ENCODE peak calls at places on chromosomes 16 and 17, in ten cellular contexts. F is PC-3, O is astrocyte, N is psoas muscle, H is heart right ventricle, J is adrenal gland, V is endodermal cell, T is esophagus squamous epithelium, A is colonic mucosa, M is Peyer's patch. W is an unnamed sample. For H3K36me3, the result is how much of the 10 kb centered on the place peaks cover.

GRCh38 chr16:30931068-30931655 is 7.8 kb downstream of the FBXL19 start:
- DNase-seq in F (no peak), O (no peak), N (no peak), H (no peak), J (no peak), V (no peak), T (no peak), A (no peak), M (no peak), W (no peak)

GRCh38 chr17:57612202-57613071 is 132.7 kb downstream of the CCDC182 start:
- DNase-seq in F (no peak), O (no peak), N (no peak), H (no peak), J (peak), V (peak), T (no peak), A (no peak), M (no peak), W (no peak)

GRCh38 chr17:21674242-21674731 is 18.0 kb upstream of the KCNJ18 start:
- DNase-seq in F (no peak), O (no peak), N (no peak), H (no peak), J (no peak), V (peak), T (no peak), A (no peak), M (peak), W (no peak)

GRCh38 chr16:87344931-87345631 is 27.9 kb upstream of the C16orf95 start:
- DNase-seq in F (no peak), O (no peak), N (no peak), H (no peak), J (no peak), V (no peak), T (no peak), A (peak), M (peak), W (no peak)

GRCh38 chr17:11305524-11305923 is 64.5 kb downstream of the SHISA6 start:
- DNase-seq in F (no peak), O (no peak), N (no peak), H (no peak), J (no peak), V (no peak), T (no peak), A (no peak), M (no peak), W (no peak)

GRCh38 chr16:49928176-49928892 is 72.4 kb upstream of the ZNF423 start:
- DNase-seq in F (no peak), O (no peak), N (no peak), H (no peak), J (no peak), V (no peak), T (no peak), A (no peak), M (no peak), W (no peak)

GRCh38 chr17:40480501-40481003 is 20.9 kb downstream of the TNS4 start:
- DNase-seq in F (peak), O (no peak), N (no peak), H (peak), J (no peak), V (peak), T (no peak), A (peak), M (peak), W (peak)

GRCh38 chr16:23160574-23160973 is 11.3 kb upstream of the USP31 start:
- DNase-seq in F (no peak), O (no peak), N (no peak), H (no peak), J (no peak), V (no peak), T (no peak), A (no peak), M (no peak), W (no peak)

GRCh38 chr16:29158031-29158430 is 173.2 kb downstream of the LAT start:
- DNase-seq in F (no peak), O (no peak), N (no peak), H (no peak), J (no peak), V (no peak), T (no peak), A (no peak), M (no peak), W (no peak)

GRCh38 chr17:16287563-16288027 is 65.7 kb downstream of the CENPV start:
- DNase-seq in F (peak), O (peak), N (no peak), H (no peak), J (no peak), V (no peak), T (no peak), A (peak), M (no peak), W (peak)

GRCh38 chr17:28394717-28395116 is 11.3 kb downstream of the SLC46A1 start:
- DNase-seq in F (no peak), O (peak), N (no peak), H (no peak), J (no peak), V (no peak), T (no peak), A (no peak), M (no peak), W (no peak)

GRCh38 chr16:70254095-70254964 is 2.6 kb upstream of the EXOSC6 start:
- DNase-seq in F (no peak), O (no peak), N (no peak), H (no peak), J (no peak), V (no peak), T (no peak), A (no peak), M (no peak), W (no peak)

GRCh38 chr17:77358801-77359716 is 218.3 kb downstream of the SEC14L1 start:
- DNase-seq in F (no peak), O (no peak), N (no peak), H (no peak), J (peak), V (peak), T (no peak), A (peak), M (no peak), W (no peak)

GRCh38 chr16:87626401-87626800 is 24.1 kb downstream of the JPH3 start:
- DNase-seq in F (no peak), O (no peak), N (no peak), H (no peak), J (no peak), V (no peak), T (no peak), A (no peak), M (no peak), W (no peak)

GRCh38 chr16:84396537-84397008 is 28.2 kb downstream of the ATP2C2 start:
- DNase-seq in F (peak), O (peak), N (no peak), H (no peak), J (no peak), V (no peak), T (no peak), A (no peak), M (no peak), W (no peak)

GRCh38 chr17:17455173-17455572 is 21.6 kb upstream of the MED9 start:
- DNase-seq in F (no peak), O (no peak), N (no peak), H (no peak), J (no peak), V (no peak), T (no peak), A (no peak), M (no peak), W (no peak)

GRCh38 chr16:1612320-1613111 is at the start of gene CRAMP1:
- DNase-seq in F (no peak), O (no peak), N (no peak), H (peak), J (peak), V (peak), T (no peak), A (peak), M (no peak), W (peak)

GRCh38 chr16:76114681-76115080 is 162.5 kb upstream of the CNTNAP4 start:
- DNase-seq in F (no peak), O (no peak), N (no peak), H (no peak), J (no peak), V (no peak), T (no peak), A (no peak), M (no peak), W (no peak)

GRCh38 chr17:17836818-17837379 is at the start of gene SREBF1:
- DNase-seq in F (peak), O (no peak), N (peak), H (peak), J (peak), V (peak), T (no peak), A (peak), M (peak), W (peak)

GRCh38 chr16:65388592-65388991 is 266.7 kb upstream of the CDH11 start:
- DNase-seq in F (peak), O (peak), N (no peak), H (no peak), J (no peak), V (no peak), T (no peak), A (no peak), M (no peak), W (no peak)

GRCh38 chr17:27669136-27669535 is 38.1 kb downstream of the LGALS9 start:
- DNase-seq in F (no peak), O (no peak), N (no peak), H (no peak), J (no peak), V (peak), T (no peak), A (no peak), M (peak), W (no peak)

GRCh38 chr17:50855708-50856330 is 10.3 kb downstream of the TOB1 start:
- DNase-seq in F (no peak), O (no peak), N (no peak), H (no peak), J (no peak), V (no peak), T (no peak), A (no peak), M (no peak), W (no peak)

GRCh38 chr17:61537264-61537771 is 53.7 kb downstream of the NACA2 start:
- DNase-seq in F (no peak), O (no peak), N (no peak), H (no peak), J (no peak), V (no peak), T (no peak), A (no peak), M (no peak), W (no peak)

GRCh38 chr17:67027031-67027628 is 17.2 kb upstream of the CACNG1 start:
- DNase-seq in F (peak), O (peak), N (no peak), H (peak), J (peak), V (no peak), T (no peak), A (no peak), M (no peak), W (no peak)

GRCh38 chr16:67200491-67200890 is 1.6 kb downstream of the ELMO3 start:
- DNase-seq in F (no peak), O (no peak), N (no peak), H (no peak), J (no peak), V (no peak), T (no peak), A (no peak), M (no peak), W (no peak)

GRCh38 chr16:54208262-54208661 is 78.3 kb downstream of the IRX3 start:
- DNase-seq in F (no peak), O (no peak), N (no peak), H (no peak), J (no peak), V (peak), T (no peak), A (no peak), M (no peak), W (no peak)

GRCh38 chr16:2529061-2529931 is 1.9 kb downstream of the CEMP1 start:
- DNase-seq in F (peak), O (no peak), N (peak), H (peak), J (peak), V (peak), T (no peak), A (no peak), M (peak), W (no peak)

GRCh38 chr16:52252680-52253079 is 294.3 kb downstream of the TOX3 start:
- DNase-seq in F (no peak), O (no peak), N (no peak), H (no peak), J (no peak), V (no peak), T (no peak), A (no peak), M (no peak), W (no peak)

GRCh38 chr17:9202572-9202971 is 181.3 kb downstream of the NTN1 start:
- DNase-seq in F (no peak), O (no peak), N (no peak), H (no peak), J (no peak), V (no peak), T (no peak), A (no peak), M (no peak), W (no peak)

GRCh38 chr16:4938683-4939030 is 1.7 kb upstream of the PPL start:
- DNase-seq in F (no peak), O (no peak), N (no peak), H (no peak), J (no peak), V (peak), T (no peak), A (no peak), M (no peak), W (no peak)

GRCh38 chr16:22023505-22023904 is 15.6 kb downstream of the MOSMO start:
- DNase-seq in F (no peak), O (no peak), N (no peak), H (no peak), J (no peak), V (no peak), T (no peak), A (no peak), M (no peak), W (peak)

GRCh38 chr17:29143894-29144293 is 36.3 kb downstream of the MYO18A start:
- DNase-seq in F (peak), O (no peak), N (peak), H (no peak), J (no peak), V (peak), T (no peak), A (no peak), M (peak), W (no peak)

GRCh38 chr17:9676742-9677387 is 31.5 kb downstream of the USP43 start:
- DNase-seq in F (peak), O (peak), N (no peak), H (no peak), J (no peak), V (peak), T (no peak), A (no peak), M (no peak), W (no peak)

GRCh38 chr17:48753794-48754499 is 25.4 kb upstream of the HOXB13 start:
- DNase-seq in F (peak), O (no peak), N (no peak), H (no peak), J (peak), V (no peak), T (no peak), A (no peak), M (no peak), W (no peak)

GRCh38 chr16:60142991-60143705 is 1409.0 kb upstream of the GOT2 start:
- DNase-seq in F (no peak), O (peak), N (no peak), H (no peak), J (no peak), V (no peak), T (no peak), A (no peak), M (no peak), W (no peak)

GRCh38 chr17:62064029-62064790 is 868 bp downstream of the MED13 start:
- DNase-seq in F (peak), O (peak), N (no peak), H (no peak), J (no peak), V (no peak), T (no peak), A (no peak), M (no peak), W (peak)

GRCh38 chr16:65422934-65423333 is 301.1 kb upstream of the CDH11 start:
- DNase-seq in F (no peak), O (no peak), N (no peak), H (peak), J (no peak), V (no peak), T (no peak), A (no peak), M (no peak), W (no peak)

GRCh38 chr16:4529085-4530060 is 9.2 kb downstream of the CDIP1 start:
- DNase-seq in F (no peak), O (peak), N (no peak), H (no peak), J (no peak), V (peak), T (no peak), A (no peak), M (no peak), W (no peak)

GRCh38 chr17:7460850-7461660 is 16.2 kb downstream of the CHRNB1 start:
- DNase-seq in F (no peak), O (no peak), N (no peak), H (no peak), J (no peak), V (peak), T (no peak), A (no peak), M (no peak), W (no peak)

DNA sequence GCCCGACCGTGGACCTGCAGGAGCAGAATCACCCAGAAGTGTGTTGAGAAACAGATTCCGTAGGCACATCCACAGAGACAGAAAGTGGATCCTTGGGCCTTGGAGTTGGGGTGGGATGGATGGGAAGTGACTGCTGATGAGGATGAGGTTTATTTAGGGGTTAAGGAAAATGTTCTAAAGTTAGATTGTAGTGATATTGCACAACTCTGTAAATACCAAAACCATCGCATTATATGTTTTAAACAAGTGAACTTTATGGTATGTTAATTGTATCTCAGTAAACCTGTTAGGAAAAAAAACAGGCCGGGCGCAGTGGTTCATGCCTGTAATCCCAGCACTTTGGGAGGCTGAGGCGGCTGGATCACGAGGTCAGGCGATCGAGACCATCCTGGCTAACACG is 3.6 kb downstream of the ENDOV start:
- DNase-seq in F (no peak), O (no peak), N (no peak), H (no peak), J (no peak), V (no peak), T (no peak), A (no peak), M (no peak), W (no peak)
- H3K4me3 ChIP-seq in F (no peak), O (no peak), N (no peak), H (no peak), J (no peak), V (no peak), T (no peak), A (no peak), M (no peak), W (no peak)

GRCh38 chr16:89410794-89411309 is 79.5 kb downstream of the ANKRD11 start:
- DNase-seq in F (no peak), O (peak), N (peak), H (peak), J (peak), V (no peak), T (no peak), A (peak), M (peak), W (no peak)
- TF ChIP-seq CTCF in F (no peak), O (no peak), N (no peak), H (no peak), J (no peak), V (peak), T (peak), A (no peak), M (no peak), W (no peak)

GRCh38 chr17:45265823-45266222 is 3.9 kb upstream of the SPATA32 start:
- DNase-seq in F (peak), O (peak), N (peak), H (no peak), J (peak), V (no peak), T (no peak), A (peak), M (peak), W (no peak)
- H3K36me3 ChIP-seq in F (half or more), O (under half), N (under half), H (half or more), J (under half), V (under half), T (half or more), A (under half), M (half or more), W (half or more)

DNA sequence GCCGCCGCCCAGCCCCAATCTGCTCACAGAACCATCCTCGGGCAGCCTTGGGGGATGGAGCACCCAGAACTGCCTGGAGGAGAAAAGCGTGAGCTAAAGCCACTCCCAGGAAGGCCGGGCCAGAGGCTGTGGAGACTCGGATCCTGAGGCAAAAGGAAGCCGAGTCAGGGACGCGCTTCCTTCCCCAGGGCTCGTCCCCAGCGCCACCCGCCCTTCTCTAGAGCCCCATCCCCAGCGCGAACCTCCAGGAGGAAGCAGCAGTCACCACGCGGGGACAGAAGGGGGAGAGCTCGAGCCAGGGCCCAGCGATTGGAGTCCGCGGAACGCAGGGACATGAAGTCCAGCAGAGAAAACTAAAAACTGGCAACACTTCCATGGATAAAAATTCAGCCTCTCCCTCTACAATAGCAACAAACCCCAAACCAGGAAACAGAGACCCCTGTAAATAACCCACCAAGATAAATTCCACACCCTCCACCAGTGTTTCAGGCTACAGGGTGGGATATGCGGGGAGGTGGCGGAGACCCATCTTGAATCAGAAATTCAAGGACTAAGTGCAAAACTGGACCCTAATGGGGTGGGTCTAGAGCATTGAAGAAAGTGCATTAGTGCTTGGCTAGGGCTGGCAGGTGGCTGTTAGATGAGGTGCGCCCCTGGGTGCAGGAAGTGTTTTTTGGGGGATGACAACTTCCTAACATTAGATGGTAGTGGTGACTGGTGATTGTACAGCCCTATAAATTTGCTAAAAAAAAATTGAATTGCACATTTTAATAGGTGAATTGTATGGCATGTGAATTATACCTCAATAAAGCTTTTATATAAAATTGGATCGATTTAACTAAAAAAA is 116.1 kb upstream of the METRNL start:
- DNase-seq in F (peak), O (peak), N (peak), H (peak), J (peak), V (peak), T (no peak), A (peak), M (peak), W (no peak)
- H3K4me3 ChIP-seq in F (peak), O (peak), N (peak), H (peak), J (no peak), V (peak), T (no peak), A (no peak), M (no peak), W (no peak)

DNA sequence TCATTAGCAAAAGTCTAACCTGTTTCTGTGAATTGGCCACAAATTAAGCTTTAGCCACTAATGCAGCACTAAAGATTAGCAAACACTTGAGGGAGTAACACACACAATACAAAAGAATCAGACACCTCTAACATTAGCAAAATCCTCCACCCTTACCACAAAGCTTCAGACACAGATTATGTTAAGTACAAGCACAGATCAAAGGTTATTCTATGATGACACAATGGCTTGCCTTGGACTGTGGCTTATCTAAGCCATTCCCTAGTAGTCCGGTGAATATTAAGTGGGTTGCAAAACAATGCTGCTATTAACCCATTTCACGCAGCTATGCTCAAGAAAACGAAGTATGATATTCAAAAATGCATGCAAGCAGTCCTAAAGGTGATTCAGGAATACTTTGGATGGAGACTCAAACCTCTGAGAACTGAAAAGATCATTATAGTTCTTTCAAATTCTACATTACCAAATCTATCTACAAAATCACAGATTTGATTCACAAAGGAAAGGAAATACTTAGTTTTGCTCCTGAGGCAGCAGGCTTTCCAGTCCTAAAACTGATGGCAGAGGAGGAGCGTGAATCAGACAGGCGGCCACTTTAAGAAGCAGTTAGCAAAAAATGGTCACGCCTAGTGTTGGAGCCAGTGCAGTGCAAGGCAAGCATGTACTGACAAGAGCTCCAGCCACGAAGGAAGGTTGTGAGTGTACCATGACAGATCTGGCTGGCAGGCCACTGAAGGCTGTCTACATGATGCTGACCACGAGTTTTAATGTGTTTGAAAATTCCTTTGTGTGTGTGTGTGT is 67.2 kb downstream of the PARN start:
- DNase-seq in F (no peak), O (peak), N (peak), H (no peak), J (peak), V (no peak), T (no peak), A (peak), M (peak), W (no peak)
- TF ChIP-seq CTCF in F (no peak), O (no peak), N (peak), H (peak), J (peak), V (peak), T (peak), A (peak), M (no peak), W (no peak)

W was measured in GM06990.